ENCODE peak calls at places on chromosomes 2 and 18, in seven cellular contexts. One of them, this sample, is unnamed.

GRCh38 chr2:236668531-236668969 is 98.9 kb downstream of the ACKR3 start:
- DNase-seq in EL: no peak
- DNase-seq in activated T-helper 1 cell treated with anti-CD3 and anti-CD28 coated beads, Interleukin-2, amount 50 U/mL, for 16 hours: no peak
- DNase-seq in hepatocyte: no peak
- DNase-seq in NCI-H187 treated with DMSO at 0.1 percent for 48 hours: no peak
- DNase-seq in neuronal stem cell: no peak
- DNase-seq in NCI-H2227 treated with DMSO at 0.1 percent for 48 hours: no peak
- DNase-seq in this sample: no peak

GRCh38 chr18:26813043-26813442 is 52.5 kb downstream of the AQP4 start:
- DNase-seq in EL: peak
- DNase-seq in NCI-H187 treated with DMSO at 0.1 percent for 48 hours: peak
- DNase-seq in neuronal stem cell: no peak
- DNase-seq in activated T-helper 1 cell treated with anti-CD3 and anti-CD28 coated beads, Interleukin-2, amount 50 U/mL, for 16 hours: no peak
- DNase-seq in hepatocyte: peak
- DNase-seq in NCI-H2227 treated with DMSO at 0.1 percent for 48 hours: no peak
- DNase-seq in this sample: peak

GRCh38 chr18:70335892-70336726 is 47.3 kb downstream of the SOCS6 start:
- DNase-seq in NCI-H2227 treated with DMSO at 0.1 percent for 48 hours: no peak
- DNase-seq in EL: no peak
- DNase-seq in hepatocyte: peak
- DNase-seq in activated T-helper 1 cell treated with anti-CD3 and anti-CD28 coated beads, Interleukin-2, amount 50 U/mL, for 16 hours: no peak
- DNase-seq in neuronal stem cell: no peak
- DNase-seq in NCI-H187 treated with DMSO at 0.1 percent for 48 hours: no peak
- DNase-seq in this sample: no peak

GRCh38 chr2:44578401-44579135 is 216.8 kb downstream of the CAMKMT start:
- DNase-seq in neuronal stem cell: no peak
- DNase-seq in hepatocyte: no peak
- DNase-seq in NCI-H187 treated with DMSO at 0.1 percent for 48 hours: no peak
- DNase-seq in EL: peak
- DNase-seq in activated T-helper 1 cell treated with anti-CD3 and anti-CD28 coated beads, Interleukin-2, amount 50 U/mL, for 16 hours: no peak
- DNase-seq in NCI-H2227 treated with DMSO at 0.1 percent for 48 hours: no peak
- DNase-seq in this sample: no peak

GRCh38 chr2:133063792-133064191 is 393.8 kb upstream of the LYPD1 start:
- DNase-seq in EL: peak
- DNase-seq in hepatocyte: peak
- DNase-seq in NCI-H187 treated with DMSO at 0.1 percent for 48 hours: no peak
- DNase-seq in neuronal stem cell: peak
- DNase-seq in NCI-H2227 treated with DMSO at 0.1 percent for 48 hours: no peak
- DNase-seq in activated T-helper 1 cell treated with anti-CD3 and anti-CD28 coated beads, Interleukin-2, amount 50 U/mL, for 16 hours: no peak
- DNase-seq in this sample: peak

GRCh38 chr18:2325933-2326332 is 245.4 kb downstream of the METTL4 start:
- DNase-seq in activated T-helper 1 cell treated with anti-CD3 and anti-CD28 coated beads, Interleukin-2, amount 50 U/mL, for 16 hours: no peak
- DNase-seq in neuronal stem cell: no peak
- DNase-seq in NCI-H2227 treated with DMSO at 0.1 percent for 48 hours: no peak
- DNase-seq in EL: no peak
- DNase-seq in NCI-H187 treated with DMSO at 0.1 percent for 48 hours: no peak
- DNase-seq in hepatocyte: no peak
- DNase-seq in this sample: no peak

GRCh38 chr2:208783184-208783583 is 376.6 kb downstream of the PTH2R start:
- DNase-seq in activated T-helper 1 cell treated with anti-CD3 and anti-CD28 coated beads, Interleukin-2, amount 50 U/mL, for 16 hours: no peak
- DNase-seq in hepatocyte: no peak
- DNase-seq in EL: no peak
- DNase-seq in NCI-H187 treated with DMSO at 0.1 percent for 48 hours: no peak
- DNase-seq in NCI-H2227 treated with DMSO at 0.1 percent for 48 hours: no peak
- DNase-seq in neuronal stem cell: no peak
- DNase-seq in this sample: no peak

GRCh38 chr2:83196225-83196624 is 1262.9 kb downstream of the SUCLG1 start:
- DNase-seq in NCI-H2227 treated with DMSO at 0.1 percent for 48 hours: peak
- DNase-seq in hepatocyte: peak
- DNase-seq in neuronal stem cell: no peak
- DNase-seq in activated T-helper 1 cell treated with anti-CD3 and anti-CD28 coated beads, Interleukin-2, amount 50 U/mL, for 16 hours: no peak
- DNase-seq in NCI-H187 treated with DMSO at 0.1 percent for 48 hours: no peak
- DNase-seq in EL: peak
- DNase-seq in this sample: peak

GRCh38 chr2:223264541-223265171 is 212.7 kb downstream of the KCNE4 start:
- DNase-seq in hepatocyte: no peak
- DNase-seq in activated T-helper 1 cell treated with anti-CD3 and anti-CD28 coated beads, Interleukin-2, amount 50 U/mL, for 16 hours: no peak
- DNase-seq in EL: peak
- DNase-seq in NCI-H187 treated with DMSO at 0.1 percent for 48 hours: no peak
- DNase-seq in NCI-H2227 treated with DMSO at 0.1 percent for 48 hours: no peak
- DNase-seq in neuronal stem cell: no peak
- DNase-seq in this sample: no peak

GRCh38 chr2:187390891-187391290 is 57.2 kb downstream of the CALCRL start:
- DNase-seq in EL: peak
- DNase-seq in NCI-H187 treated with DMSO at 0.1 percent for 48 hours: no peak
- DNase-seq in NCI-H2227 treated with DMSO at 0.1 percent for 48 hours: no peak
- DNase-seq in activated T-helper 1 cell treated with anti-CD3 and anti-CD28 coated beads, Interleukin-2, amount 50 U/mL, for 16 hours: no peak
- DNase-seq in hepatocyte: no peak
- DNase-seq in neuronal stem cell: no peak
- DNase-seq in this sample: no peak

GRCh38 chr2:174606336-174606735 is 8.7 kb upstream of the WIPF1 start:
- DNase-seq in NCI-H2227 treated with DMSO at 0.1 percent for 48 hours: no peak
- DNase-seq in neuronal stem cell: no peak
- DNase-seq in activated T-helper 1 cell treated with anti-CD3 and anti-CD28 coated beads, Interleukin-2, amount 50 U/mL, for 16 hours: no peak
- DNase-seq in EL: peak
- DNase-seq in hepatocyte: peak
- DNase-seq in NCI-H187 treated with DMSO at 0.1 percent for 48 hours: no peak
- DNase-seq in this sample: peak

GRCh38 chr2:55420901-55421300 is 1.2 kb upstream of the CCDC88A start:
- DNase-seq in activated T-helper 1 cell treated with anti-CD3 and anti-CD28 coated beads, Interleukin-2, amount 50 U/mL, for 16 hours: no peak
- DNase-seq in NCI-H187 treated with DMSO at 0.1 percent for 48 hours: no peak
- DNase-seq in hepatocyte: no peak
- DNase-seq in EL: no peak
- DNase-seq in neuronal stem cell: no peak
- DNase-seq in NCI-H2227 treated with DMSO at 0.1 percent for 48 hours: peak
- DNase-seq in this sample: no peak

GRCh38 chr2:152421521-152422367 is 86.8 kb downstream of the FMNL2 start:
- DNase-seq in NCI-H187 treated with DMSO at 0.1 percent for 48 hours: no peak
- DNase-seq in neuronal stem cell: no peak
- DNase-seq in NCI-H2227 treated with DMSO at 0.1 percent for 48 hours: no peak
- DNase-seq in EL: peak
- DNase-seq in activated T-helper 1 cell treated with anti-CD3 and anti-CD28 coated beads, Interleukin-2, amount 50 U/mL, for 16 hours: no peak
- DNase-seq in hepatocyte: peak
- DNase-seq in this sample: peak

GRCh38 chr2:194526121-194526520 is 1130.9 kb upstream of the SLC39A10 start:
- DNase-seq in activated T-helper 1 cell treated with anti-CD3 and anti-CD28 coated beads, Interleukin-2, amount 50 U/mL, for 16 hours: no peak
- DNase-seq in EL: no peak
- DNase-seq in neuronal stem cell: no peak
- DNase-seq in hepatocyte: no peak
- DNase-seq in NCI-H2227 treated with DMSO at 0.1 percent for 48 hours: no peak
- DNase-seq in NCI-H187 treated with DMSO at 0.1 percent for 48 hours: no peak
- DNase-seq in this sample: no peak

GRCh38 chr18:22563098-22563707 is 145.5 kb upstream of the CTAGE1 start:
- DNase-seq in activated T-helper 1 cell treated with anti-CD3 and anti-CD28 coated beads, Interleukin-2, amount 50 U/mL, for 16 hours: no peak
- DNase-seq in hepatocyte: peak
- DNase-seq in NCI-H2227 treated with DMSO at 0.1 percent for 48 hours: no peak
- DNase-seq in NCI-H187 treated with DMSO at 0.1 percent for 48 hours: peak
- DNase-seq in neuronal stem cell: peak
- DNase-seq in EL: peak
- DNase-seq in this sample: peak

GRCh38 chr18:45930953-45931352 is 36.2 kb downstream of the EPG5 start:
- DNase-seq in hepatocyte: no peak
- DNase-seq in activated T-helper 1 cell treated with anti-CD3 and anti-CD28 coated beads, Interleukin-2, amount 50 U/mL, for 16 hours: no peak
- DNase-seq in NCI-H187 treated with DMSO at 0.1 percent for 48 hours: no peak
- DNase-seq in EL: no peak
- DNase-seq in NCI-H2227 treated with DMSO at 0.1 percent for 48 hours: no peak
- DNase-seq in neuronal stem cell: no peak
- DNase-seq in this sample: no peak

GRCh38 chr2:83817511-83817910 is 641.6 kb downstream of the SUCLG1 start:
- DNase-seq in activated T-helper 1 cell treated with anti-CD3 and anti-CD28 coated beads, Interleukin-2, amount 50 U/mL, for 16 hours: no peak
- DNase-seq in NCI-H2227 treated with DMSO at 0.1 percent for 48 hours: no peak
- DNase-seq in EL: peak
- DNase-seq in hepatocyte: no peak
- DNase-seq in neuronal stem cell: no peak
- DNase-seq in NCI-H187 treated with DMSO at 0.1 percent for 48 hours: no peak
- DNase-seq in this sample: peak

GRCh38 chr2:70388813-70389212 is 86.9 kb upstream of the FAM136A start:
- DNase-seq in neuronal stem cell: no peak
- DNase-seq in NCI-H187 treated with DMSO at 0.1 percent for 48 hours: no peak
- DNase-seq in NCI-H2227 treated with DMSO at 0.1 percent for 48 hours: no peak
- DNase-seq in hepatocyte: no peak
- DNase-seq in EL: no peak
- DNase-seq in activated T-helper 1 cell treated with anti-CD3 and anti-CD28 coated beads, Interleukin-2, amount 50 U/mL, for 16 hours: no peak
- DNase-seq in this sample: no peak

GRCh38 chr2:75055820-75056675 is 97.6 kb downstream of the POLE4 start:
- DNase-seq in hepatocyte: no peak
- DNase-seq in NCI-H2227 treated with DMSO at 0.1 percent for 48 hours: no peak
- DNase-seq in activated T-helper 1 cell treated with anti-CD3 and anti-CD28 coated beads, Interleukin-2, amount 50 U/mL, for 16 hours: no peak
- DNase-seq in NCI-H187 treated with DMSO at 0.1 percent for 48 hours: no peak
- DNase-seq in neuronal stem cell: no peak
- DNase-seq in EL: no peak
- DNase-seq in this sample: no peak

GRCh38 chr2:13002536-13002935 is 285.8 kb downstream of the TRIB2 start:
- DNase-seq in neuronal stem cell: no peak
- DNase-seq in hepatocyte: no peak
- DNase-seq in NCI-H2227 treated with DMSO at 0.1 percent for 48 hours: no peak
- DNase-seq in EL: no peak
- DNase-seq in NCI-H187 treated with DMSO at 0.1 percent for 48 hours: no peak
- DNase-seq in activated T-helper 1 cell treated with anti-CD3 and anti-CD28 coated beads, Interleukin-2, amount 50 U/mL, for 16 hours: no peak
- DNase-seq in this sample: no peak

GRCh38 chr2:123771928-123772632 is 253.0 kb upstream of the CNTNAP5 start:
- DNase-seq in NCI-H187 treated with DMSO at 0.1 percent for 48 hours: no peak
- DNase-seq in EL: no peak
- DNase-seq in neuronal stem cell: no peak
- DNase-seq in hepatocyte: no peak
- DNase-seq in NCI-H2227 treated with DMSO at 0.1 percent for 48 hours: no peak
- DNase-seq in activated T-helper 1 cell treated with anti-CD3 and anti-CD28 coated beads, Interleukin-2, amount 50 U/mL, for 16 hours: no peak
- DNase-seq in this sample: peak

GRCh38 chr2:148900350-148900749 is 25.3 kb downstream of the KIF5C start:
- DNase-seq in NCI-H2227 treated with DMSO at 0.1 percent for 48 hours: peak
- DNase-seq in activated T-helper 1 cell treated with anti-CD3 and anti-CD28 coated beads, Interleukin-2, amount 50 U/mL, for 16 hours: no peak
- DNase-seq in hepatocyte: no peak
- DNase-seq in EL: no peak
- DNase-seq in NCI-H187 treated with DMSO at 0.1 percent for 48 hours: no peak
- DNase-seq in neuronal stem cell: no peak
- DNase-seq in this sample: no peak

GRCh38 chr2:70691497-70691896 is 76.5 kb downstream of the ADD2 start:
- DNase-seq in neuronal stem cell: no peak
- DNase-seq in hepatocyte: no peak
- DNase-seq in NCI-H2227 treated with DMSO at 0.1 percent for 48 hours: no peak
- DNase-seq in activated T-helper 1 cell treated with anti-CD3 and anti-CD28 coated beads, Interleukin-2, amount 50 U/mL, for 16 hours: no peak
- DNase-seq in EL: no peak
- DNase-seq in NCI-H187 treated with DMSO at 0.1 percent for 48 hours: no peak
- DNase-seq in this sample: no peak

GRCh38 chr2:69544951-69545350 is 98.6 kb downstream of the AAK1 start:
- DNase-seq in neuronal stem cell: no peak
- DNase-seq in EL: no peak
- DNase-seq in hepatocyte: no peak
- DNase-seq in NCI-H187 treated with DMSO at 0.1 percent for 48 hours: no peak
- DNase-seq in activated T-helper 1 cell treated with anti-CD3 and anti-CD28 coated beads, Interleukin-2, amount 50 U/mL, for 16 hours: no peak
- DNase-seq in NCI-H2227 treated with DMSO at 0.1 percent for 48 hours: no peak
- DNase-seq in this sample: no peak

GRCh38 chr2:239506961-239507360 is 106.1 kb upstream of the HDAC4 start:
- DNase-seq in NCI-H2227 treated with DMSO at 0.1 percent for 48 hours: no peak
- DNase-seq in EL: no peak
- DNase-seq in hepatocyte: no peak
- DNase-seq in NCI-H187 treated with DMSO at 0.1 percent for 48 hours: no peak
- DNase-seq in activated T-helper 1 cell treated with anti-CD3 and anti-CD28 coated beads, Interleukin-2, amount 50 U/mL, for 16 hours: no peak
- DNase-seq in neuronal stem cell: no peak
- DNase-seq in this sample: no peak

GRCh38 chr18:36066001-36066400 is 1.4 kb downstream of the RPRD1A start:
- DNase-seq in hepatocyte: no peak
- DNase-seq in NCI-H2227 treated with DMSO at 0.1 percent for 48 hours: no peak
- DNase-seq in NCI-H187 treated with DMSO at 0.1 percent for 48 hours: no peak
- DNase-seq in EL: peak
- DNase-seq in activated T-helper 1 cell treated with anti-CD3 and anti-CD28 coated beads, Interleukin-2, amount 50 U/mL, for 16 hours: no peak
- DNase-seq in neuronal stem cell: no peak
- DNase-seq in this sample: peak

GRCh38 chr18:49340446-49340845 is 120.0 kb downstream of the DYM start:
- DNase-seq in EL: peak
- DNase-seq in neuronal stem cell: no peak
- DNase-seq in hepatocyte: no peak
- DNase-seq in NCI-H187 treated with DMSO at 0.1 percent for 48 hours: no peak
- DNase-seq in activated T-helper 1 cell treated with anti-CD3 and anti-CD28 coated beads, Interleukin-2, amount 50 U/mL, for 16 hours: no peak
- DNase-seq in NCI-H2227 treated with DMSO at 0.1 percent for 48 hours: no peak
- DNase-seq in this sample: no peak

GRCh38 chr2:133333189-133333588 is 235.1 kb downstream of the NCKAP5 start:
- DNase-seq in EL: peak
- DNase-seq in hepatocyte: no peak
- DNase-seq in NCI-H187 treated with DMSO at 0.1 percent for 48 hours: no peak
- DNase-seq in neuronal stem cell: no peak
- DNase-seq in activated T-helper 1 cell treated with anti-CD3 and anti-CD28 coated beads, Interleukin-2, amount 50 U/mL, for 16 hours: no peak
- DNase-seq in NCI-H2227 treated with DMSO at 0.1 percent for 48 hours: no peak
- DNase-seq in this sample: no peak

GRCh38 chr2:214004463-214004862 is 406.4 kb upstream of the VWC2L start:
- DNase-seq in EL: no peak
- DNase-seq in activated T-helper 1 cell treated with anti-CD3 and anti-CD28 coated beads, Interleukin-2, amount 50 U/mL, for 16 hours: no peak
- DNase-seq in hepatocyte: no peak
- DNase-seq in neuronal stem cell: no peak
- DNase-seq in NCI-H187 treated with DMSO at 0.1 percent for 48 hours: no peak
- DNase-seq in NCI-H2227 treated with DMSO at 0.1 percent for 48 hours: no peak
- DNase-seq in this sample: no peak

GRCh38 chr2:219506153-219506801 is 7.6 kb downstream of the GMPPA start:
- DNase-seq in neuronal stem cell: no peak
- DNase-seq in NCI-H2227 treated with DMSO at 0.1 percent for 48 hours: no peak
- DNase-seq in EL: no peak
- DNase-seq in NCI-H187 treated with DMSO at 0.1 percent for 48 hours: no peak
- DNase-seq in activated T-helper 1 cell treated with anti-CD3 and anti-CD28 coated beads, Interleukin-2, amount 50 U/mL, for 16 hours: no peak
- DNase-seq in hepatocyte: no peak
- DNase-seq in this sample: no peak

GRCh38 chr18:45567123-45567522 is 48.2 kb upstream of the SLC14A2 start:
- DNase-seq in NCI-H187 treated with DMSO at 0.1 percent for 48 hours: no peak
- DNase-seq in EL: no peak
- DNase-seq in activated T-helper 1 cell treated with anti-CD3 and anti-CD28 coated beads, Interleukin-2, amount 50 U/mL, for 16 hours: no peak
- DNase-seq in neuronal stem cell: no peak
- DNase-seq in hepatocyte: peak
- DNase-seq in NCI-H2227 treated with DMSO at 0.1 percent for 48 hours: no peak
- DNase-seq in this sample: no peak

GRCh38 chr18:56377161-56377560 is 261.2 kb downstream of the TXNL1 start:
- DNase-seq in EL: no peak
- DNase-seq in activated T-helper 1 cell treated with anti-CD3 and anti-CD28 coated beads, Interleukin-2, amount 50 U/mL, for 16 hours: no peak
- DNase-seq in hepatocyte: no peak
- DNase-seq in NCI-H187 treated with DMSO at 0.1 percent for 48 hours: no peak
- DNase-seq in neuronal stem cell: no peak
- DNase-seq in NCI-H2227 treated with DMSO at 0.1 percent for 48 hours: no peak
- DNase-seq in this sample: no peak

GRCh38 chr2:53520630-53520940 is 247.0 kb upstream of the CHAC2 start:
- DNase-seq in NCI-H187 treated with DMSO at 0.1 percent for 48 hours: no peak
- DNase-seq in NCI-H2227 treated with DMSO at 0.1 percent for 48 hours: no peak
- DNase-seq in EL: no peak
- DNase-seq in activated T-helper 1 cell treated with anti-CD3 and anti-CD28 coated beads, Interleukin-2, amount 50 U/mL, for 16 hours: no peak
- DNase-seq in neuronal stem cell: peak
- DNase-seq in hepatocyte: no peak
- DNase-seq in this sample: no peak

GRCh38 chr18:363327-364115 is 95.7 kb upstream of the THOC1 start:
- DNase-seq in NCI-H2227 treated with DMSO at 0.1 percent for 48 hours: no peak
- DNase-seq in NCI-H187 treated with DMSO at 0.1 percent for 48 hours: no peak
- DNase-seq in EL: peak
- DNase-seq in activated T-helper 1 cell treated with anti-CD3 and anti-CD28 coated beads, Interleukin-2, amount 50 U/mL, for 16 hours: no peak
- DNase-seq in hepatocyte: no peak
- DNase-seq in neuronal stem cell: no peak
- DNase-seq in this sample: peak

GRCh38 chr2:201517094-201517493 is 65.6 kb downstream of the STRADB start:
- DNase-seq in EL: peak
- DNase-seq in NCI-H2227 treated with DMSO at 0.1 percent for 48 hours: no peak
- DNase-seq in neuronal stem cell: no peak
- DNase-seq in hepatocyte: no peak
- DNase-seq in activated T-helper 1 cell treated with anti-CD3 and anti-CD28 coated beads, Interleukin-2, amount 50 U/mL, for 16 hours: no peak
- DNase-seq in NCI-H187 treated with DMSO at 0.1 percent for 48 hours: no peak
- DNase-seq in this sample: no peak

GRCh38 chr2:238853218-238853617 is 5.3 kb downstream of the TWIST2 start:
- DNase-seq in neuronal stem cell: no peak
- DNase-seq in hepatocyte: no peak
- DNase-seq in NCI-H187 treated with DMSO at 0.1 percent for 48 hours: no peak
- DNase-seq in activated T-helper 1 cell treated with anti-CD3 and anti-CD28 coated beads, Interleukin-2, amount 50 U/mL, for 16 hours: no peak
- DNase-seq in EL: peak
- DNase-seq in NCI-H2227 treated with DMSO at 0.1 percent for 48 hours: no peak
- DNase-seq in this sample: no peak

GRCh38 chr18:57836557-57836956 is 33.4 kb upstream of the ATP8B1 start:
- DNase-seq in neuronal stem cell: no peak
- DNase-seq in EL: no peak
- DNase-seq in NCI-H187 treated with DMSO at 0.1 percent for 48 hours: no peak
- DNase-seq in NCI-H2227 treated with DMSO at 0.1 percent for 48 hours: no peak
- DNase-seq in activated T-helper 1 cell treated with anti-CD3 and anti-CD28 coated beads, Interleukin-2, amount 50 U/mL, for 16 hours: no peak
- DNase-seq in hepatocyte: no peak
- DNase-seq in this sample: no peak

GRCh38 chr2:239240480-239240881 is 160.3 kb downstream of the HDAC4 start:
- DNase-seq in NCI-H187 treated with DMSO at 0.1 percent for 48 hours: no peak
- DNase-seq in hepatocyte: no peak
- DNase-seq in NCI-H2227 treated with DMSO at 0.1 percent for 48 hours: no peak
- DNase-seq in activated T-helper 1 cell treated with anti-CD3 and anti-CD28 coated beads, Interleukin-2, amount 50 U/mL, for 16 hours: no peak
- DNase-seq in neuronal stem cell: no peak
- DNase-seq in EL: no peak
- DNase-seq in this sample: peak